ENCODE peak calls at places on chromosomes 4 and X, in four cellular contexts. S is NCI-H460; N is neuronal stem cell; Q is stimulated activated CD4-positive, alpha-beta T cell treated with anti-CD3 and anti-CD28 coated beads, TNF-alpha, amount 100 ng/mL, for 1 hour. X is an unnamed sample.

GRCh38 chrX:128616933-128617332 is 564.7 kb upstream of the ACTRT1 start:
- DNase-seq in Q (no peak), S (no peak), N (no peak), X (no peak)

GRCh38 chr4:138243369-138243768 is 1.2 kb upstream of the SLC7A11 start:
- DNase-seq in S (no peak), Q (no peak), N (no peak), X (no peak)

GRCh38 chrX:45699158-45699557 is 498.5 kb upstream of the DIPK2B start:
- DNase-seq in Q (no peak), S (no peak), N (no peak), X (no peak)

GRCh38 chr4:108766058-108766457 is 3.2 kb upstream of the ETNPPL start:
- DNase-seq in N (no peak), Q (no peak), S (no peak), X (no peak)

GRCh38 chrX:110414679-110415439 is 56.2 kb downstream of the RTL9 start:
- DNase-seq in N (no peak), Q (no peak), S (no peak), X (no peak)

GRCh38 chr4:168522829-168523228 is 26.0 kb downstream of the PALLD start:
- DNase-seq in N (no peak), S (no peak), Q (no peak), X (no peak)

GRCh38 chrX:38347136-38347535 is 5.3 kb upstream of the OTC start:
- DNase-seq in S (no peak), N (no peak), Q (no peak), X (no peak)

GRCh38 chrX:16610121-16610565 is 39.8 kb upstream of the S100G start:
- DNase-seq in S (no peak), Q (no peak), N (no peak), X (no peak)

GRCh38 chr4:153447175-153447887 is 18.8 kb upstream of the TMEM131L start:
- DNase-seq in Q (no peak), N (no peak), S (no peak), X (no peak)

GRCh38 chr4:142815834-142816233 is 30.3 kb downstream of the INPP4B start:
- DNase-seq in N (no peak), S (no peak), Q (no peak), X (no peak)

GRCh38 chrX:129759576-129760061 is 20.1 kb upstream of the SASH3 start:
- DNase-seq in Q (peak), N (no peak), S (no peak), X (no peak)

GRCh38 chr4:55910140-55910539 is 38.6 kb upstream of the CEP135 start:
- DNase-seq in Q (no peak), S (no peak), N (no peak), X (no peak)

GRCh38 chrX:13834316-13834715 is 17.4 kb upstream of the GPM6B start:
- DNase-seq in S (no peak), N (no peak), Q (no peak), X (no peak)

GRCh38 chrX:84611843-84612636 is 109.8 kb upstream of the HDX start:
- DNase-seq in Q (no peak), S (no peak), N (no peak), X (no peak)

GRCh38 chrX:124226129-124226528 is 106.3 kb upstream of the TEX13D start:
- DNase-seq in N (no peak), S (no peak), Q (no peak), X (no peak)

X was measured in CMK.